ENCODE peak calls at places on chromosomes 11 and 22, in five cellular contexts. Y is K562, C is H1, I is GM12891, V is GM12878. K is an unnamed sample.

GRCh38 chr11:57791321-57792059 is 29.9 kb downstream of the CTNND1 start:
- DNase-seq in Y (no peak), C (no peak), I (no peak), V (no peak), K (no peak)

GRCh38 chr11:6505577-6506240 is 8.6 kb downstream of the DNHD1 start:
- DNase-seq in Y (peak; percentile 33), C (no peak), I (no peak), V (no peak), K (no peak)

GRCh38 chr11:128482512-128483191 is 104.7 kb downstream of the ETS1 start:
- DNase-seq in Y (no peak), C (no peak), I (no peak), V (no peak), K (no peak)

GRCh38 chr11:2298795-2299747 is 2.6 kb downstream of the C11orf21 start:
- DNase-seq in Y (peak; percentile 65), C (peak; percentile 25), I (no peak), V (no peak), K (no peak)

GRCh38 chr11:69119170-69119569 is 36.6 kb upstream of the SMIM38 start:
- DNase-seq in Y (no peak), C (no peak), I (no peak), V (no peak), K (no peak)

GRCh38 chr11:58998480-58999290 is 59.4 kb downstream of the GLYATL1 start:
- DNase-seq in Y (no peak), C (no peak), I (no peak), V (no peak), K (no peak)

GRCh38 chr11:75576445-75577049 is 14.5 kb downstream of the SERPINH1 start:
- DNase-seq in Y (no peak), C (no peak), I (peak; percentile 47), V (peak; percentile 45), K (peak; percentile 53)

GRCh38 chr22:49026476-49027121 is 801.1 kb downstream of the BRD1 start:
- DNase-seq in Y (no peak), C (no peak), I (no peak), V (no peak), K (no peak)

GRCh38 chr11:109306322-109306721 is 115.7 kb upstream of the C11orf87 start:
- DNase-seq in Y (no peak), C (no peak), I (no peak), V (no peak), K (no peak)

DNA sequence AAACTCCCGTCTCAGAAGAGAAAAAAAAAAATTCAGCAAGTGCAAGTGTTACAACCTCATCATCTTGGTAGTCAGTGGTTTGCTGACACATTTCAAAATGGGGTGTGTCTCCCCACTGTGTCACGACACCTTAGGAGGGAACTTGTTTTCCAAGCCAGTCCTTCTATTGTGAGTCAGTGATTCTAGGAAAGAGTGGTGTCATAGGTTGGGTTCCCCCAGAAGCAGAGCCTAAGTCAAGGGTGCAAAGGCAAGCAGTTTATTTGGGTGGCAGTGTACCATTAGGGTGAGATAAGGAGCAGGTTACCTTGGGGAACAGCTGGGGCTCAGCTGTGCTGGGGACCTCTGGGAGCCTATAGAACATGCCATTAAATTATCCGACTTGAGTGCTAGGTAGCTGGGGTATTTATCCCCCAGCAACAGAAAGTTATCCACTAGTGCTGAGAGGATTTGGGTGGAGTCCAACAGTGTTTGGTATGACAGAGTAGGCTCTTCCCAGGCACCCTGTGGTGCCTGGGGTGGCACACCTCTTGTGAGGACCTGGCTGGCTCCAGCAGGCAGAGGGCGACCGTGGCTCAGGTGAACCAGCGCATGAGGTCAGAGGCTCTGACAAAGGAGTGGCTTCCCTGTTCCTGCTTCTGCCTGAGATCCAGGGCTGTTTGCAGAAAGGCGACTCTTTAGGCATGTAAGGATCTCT is 41.7 kb downstream of the KIAA1671 start:
- DNase-seq in Y (no peak), C (no peak), I (no peak), V (no peak), K (no peak)
- TF ChIP-seq POLR2AphosphoS5 in Y (no peak), C (no peak), I (no peak), V (no peak), K (no peak)

GRCh38 chr22:45034156-45034555 is 24.4 kb upstream of the PHF21B start:
- DNase-seq in Y (no peak), C (no peak), I (no peak), V (no peak), K (no peak)

GRCh38 chr22:45039206-45039605 is 29.4 kb upstream of the PHF21B start:
- DNase-seq in Y (no peak), C (no peak), I (no peak), V (no peak), K (no peak)

GRCh38 chr22:45034821-45035220 is 25.0 kb upstream of the PHF21B start:
- DNase-seq in Y (no peak), C (no peak), I (no peak), V (no peak), K (no peak)

GRCh38 chr22:45033136-45033535 is 23.3 kb upstream of the PHF21B start:
- DNase-seq in Y (no peak), C (no peak), I (no peak), V (no peak), K (no peak)

DNA sequence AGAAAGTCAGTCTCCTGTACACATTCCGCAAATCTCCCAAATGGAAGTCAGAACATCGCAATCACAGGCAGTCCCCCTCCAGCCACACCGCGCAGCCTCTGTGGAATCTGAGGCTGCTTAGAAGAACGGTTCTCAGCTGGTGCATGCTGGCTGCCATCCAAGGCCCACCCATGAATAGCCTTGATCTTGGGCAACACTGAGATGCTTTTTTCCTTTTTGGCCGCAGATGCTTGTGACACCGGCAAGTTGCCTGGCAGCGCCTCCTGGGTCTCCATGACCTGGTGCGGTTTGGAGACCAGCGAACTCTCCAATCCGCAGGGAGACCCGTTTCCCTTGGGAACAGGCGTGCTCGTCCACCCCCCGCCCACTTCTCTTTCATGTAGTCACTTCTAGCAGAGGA is 26.3 kb upstream of the PHF21B start:
- DNase-seq in Y (no peak), C (no peak), I (no peak), V (no peak), K (no peak)
- TF ChIP-seq TAF1 in Y (no peak), C (no peak), I (no peak), V (no peak), K (no peak)

DNA sequence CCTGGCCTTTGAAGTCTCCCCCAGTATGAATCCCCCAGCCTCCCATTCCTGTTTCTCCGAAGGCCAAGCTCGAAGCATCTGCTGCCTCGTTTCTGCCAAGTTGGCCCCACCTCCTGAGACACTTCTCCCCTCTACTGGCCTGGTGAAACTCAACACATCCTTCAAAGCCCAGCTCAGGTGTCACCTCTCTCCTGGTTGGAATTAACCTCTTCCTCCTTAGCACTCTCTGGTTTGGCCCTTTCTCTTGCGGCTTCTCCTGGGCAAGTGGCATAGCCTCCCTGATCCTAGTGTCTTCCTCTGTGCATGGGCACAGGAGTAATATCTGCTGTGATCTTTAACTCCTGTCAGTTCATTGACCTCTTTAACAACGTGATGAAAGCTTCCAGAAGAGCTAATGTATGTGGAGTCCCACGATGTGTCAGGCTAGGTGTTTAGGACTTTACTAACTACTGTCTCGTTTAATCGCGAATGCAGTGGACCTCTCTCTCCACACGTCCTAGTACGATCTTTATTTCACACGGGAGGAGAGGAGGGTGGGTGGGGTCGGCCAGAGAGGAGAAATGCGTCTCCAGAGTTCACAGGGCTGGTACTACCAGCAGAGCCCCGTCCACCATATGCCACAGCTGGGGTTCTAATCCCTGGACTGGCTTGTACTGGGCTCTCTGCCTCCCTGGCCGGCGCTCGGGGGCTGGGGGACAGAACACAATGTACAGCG is 824 bp upstream of the PTPRJ start:
- DNase-seq in Y (no peak), C (no peak), I (no peak), V (no peak), K (no peak)
- TF ChIP-seq POLR2A in Y (no peak), C (no peak), I (no peak), V (no peak), K (no peak)

GRCh38 chr22:29306830-29307657 is 594 bp downstream of the GAS2L1 start:
- DNase-seq in Y (peak; percentile 82), C (no peak), I (peak; percentile 59), V (no peak), K (peak; percentile 37)
- TF ChIP-seq POLR2AphosphoS5 in Y (no peak), C (no peak), I (no peak), V (no peak), K (no peak)

DNA sequence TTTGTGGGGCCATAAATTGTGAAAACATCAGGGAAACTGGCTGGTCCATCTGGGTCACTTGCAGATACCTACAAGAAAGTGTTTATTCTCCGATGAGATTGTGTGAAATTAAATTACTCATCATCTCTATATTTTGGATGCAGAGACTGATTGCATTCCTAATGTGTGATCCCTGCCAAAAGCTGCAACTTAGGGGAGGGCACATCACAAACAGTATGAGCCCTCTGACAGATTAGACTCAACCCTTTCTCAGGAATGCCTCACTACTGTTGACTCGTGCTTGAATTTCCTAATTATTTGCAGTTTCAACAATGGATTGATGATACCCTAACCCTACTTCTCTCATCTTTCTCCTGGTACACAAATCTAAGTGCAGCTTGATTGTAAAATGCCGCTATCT is 10.3 kb upstream of the CLNS1A start:
- DNase-seq in Y (no peak), C (no peak), I (no peak), V (no peak), K (no peak)
- TF ChIP-seq TAF1 in Y (no peak), C (no peak), I (no peak), V (no peak), K (no peak)

GRCh38 chr11:65111537-65112225 is at the start of gene TM7SF2:
- DNase-seq in Y (peak; percentile 96), C (peak; percentile 85), I (peak; percentile 97), V (no peak), K (peak; percentile 97)
- TF ChIP-seq POLR2A in Y (peak; percentile 88), C (no peak), I (peak; percentile 86), V (peak; percentile 97), K (peak; percentile 95)

GRCh38 chr11:79101736-79102135 is 339.1 kb downstream of the TENM4 start:
- DNase-seq in Y (no peak), C (no peak), I (no peak), V (no peak), K (no peak)
- TF ChIP-seq POLR2AphosphoS5 in Y (no peak), C (no peak), I (no peak), V (no peak), K (no peak)

K was measured in GM12892.